ENCODE peak calls at places on chromosomes 3 and 15, in nine cellular contexts. X, Y, G, I, J, Q, L, C and K are unnamed samples.

GRCh38 chr3:168040624-168041208 is 55.0 kb downstream of the GOLIM4 start:
- DNase-seq in C (peak; percentile 34), I (peak; percentile 56), Y (peak; percentile 57), L (no peak), X (peak; percentile 10), G (peak; percentile 74), Q (peak; percentile 26), J (no peak), K (no peak)

GRCh38 chr3:23806322-23807160 is 786 bp downstream of the UBE2E1 start:
- DNase-seq in Q (peak; percentile 50), L (no peak), Y (no peak), J (no peak), X (no peak), I (peak; percentile 9), C (peak; percentile 22), G (no peak), K (peak; percentile 63)

GRCh38 chr3:13078158-13078905 is 5.1 kb upstream of the IQSEC1 start:
- DNase-seq in L (no peak), Y (no peak), C (peak; percentile 73), G (no peak), X (no peak), J (no peak), Q (no peak), I (no peak), K (no peak)

GRCh38 chr3:128152419-128153155 is 694 bp upstream of the EEFSEC start:
- DNase-seq in X (no peak), L (no peak), G (peak; percentile 68), I (peak; percentile 62), J (no peak), Q (no peak), Y (peak; percentile 89), C (no peak), K (no peak)

GRCh38 chr3:72750405-72750922 is 97.8 kb downstream of the SHQ1 start:
- DNase-seq in G (no peak), Q (no peak), Y (no peak), J (no peak), X (no peak), L (no peak), I (no peak), C (no peak), K (no peak)

GRCh38 chr15:69666441-69666882 is 213.8 kb downstream of the RPLP1 start:
- DNase-seq in J (no peak), Y (no peak), C (no peak), L (no peak), X (no peak), I (peak; percentile 65), G (peak; percentile 31), Q (peak; percentile 73), K (peak; percentile 64)

GRCh38 chr3:185658943-185659342 is 72.8 kb downstream of the SENP2 start:
- DNase-seq in C (no peak), L (no peak), J (no peak), G (no peak), I (no peak), Q (no peak), Y (no peak), X (no peak), K (no peak)

GRCh38 chr3:33006081-33006480 is 54.6 kb downstream of the CCR4 start:
- DNase-seq in I (no peak), Q (no peak), G (no peak), Y (no peak), X (no peak), L (no peak), J (no peak), C (no peak), K (no peak)

GRCh38 chr3:61929631-61930030 is 368.3 kb downstream of the PTPRG start:
- DNase-seq in Q (no peak), G (no peak), Y (no peak), C (no peak), X (no peak), L (no peak), I (no peak), J (no peak), K (no peak)

GRCh38 chr3:185631508-185632206 is 45.6 kb downstream of the SENP2 start:
- DNase-seq in L (no peak), J (no peak), Y (no peak), G (no peak), Q (no peak), X (no peak), C (peak; percentile 25), I (no peak), K (no peak)

GRCh38 chr3:107650788-107651187 is 128.0 kb downstream of the BBX start:
- DNase-seq in L (no peak), X (no peak), Y (no peak), G (no peak), Q (no peak), I (no peak), C (no peak), J (no peak), K (no peak)

GRCh38 chr3:130508970-130509369 is 8.0 kb upstream of the COL6A6 start:
- DNase-seq in L (no peak), J (no peak), Y (no peak), X (no peak), Q (no peak), C (no peak), I (no peak), G (no peak), K (no peak)

GRCh38 chr3:126459763-126460127 is 15.9 kb downstream of the ZXDC start:
- DNase-seq in X (no peak), L (no peak), G (no peak), J (no peak), C (no peak), Y (no peak), Q (no peak), I (no peak), K (no peak)

GRCh38 chr3:123105201-123106189 is 38.7 kb downstream of the PDIA5 start:
- DNase-seq in Q (peak; percentile 70), G (no peak), C (no peak), I (no peak), J (peak; percentile 33), L (no peak), X (no peak), Y (no peak), K (peak; percentile 64)

GRCh38 chr15:57752426-57752825 is 45.9 kb downstream of the POLR2M start:
- DNase-seq in Q (no peak), L (no peak), J (no peak), I (no peak), C (no peak), Y (no peak), X (no peak), G (no peak), K (no peak)
- TF ChIP-seq CTCF in Q (no peak), L (no peak), J (no peak), I (peak; percentile 9), C (no peak), Y (no peak), X (no peak), G (no peak), K (peak; percentile 4)

DNA sequence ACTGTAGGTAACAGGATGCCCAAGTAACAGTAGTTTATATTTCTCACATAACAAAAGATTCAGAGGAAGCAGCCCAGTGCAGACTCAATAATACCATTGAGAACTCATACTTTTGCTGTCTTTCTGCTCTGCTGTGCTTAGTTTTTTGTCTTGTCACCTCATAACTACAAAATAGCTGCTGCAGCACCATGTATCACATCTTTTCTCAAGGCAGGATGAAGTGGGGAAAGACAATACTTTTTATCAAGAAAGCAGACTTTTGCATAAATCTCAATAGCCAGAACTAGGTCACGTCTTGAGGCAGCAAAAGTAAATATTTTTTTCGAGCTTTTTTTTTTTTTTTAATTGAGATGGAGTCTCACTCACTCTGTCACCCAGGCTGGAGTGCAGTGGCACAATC is 39.6 kb upstream of the SYN2 start:
- DNase-seq in J (no peak), Q (no peak), C (no peak), G (no peak), Y (no peak), L (no peak), X (no peak), I (no peak), K (no peak)
- TF ChIP-seq CTCF in J (no peak), Q (no peak), C (no peak), G (no peak), Y (no peak), L (no peak), X (no peak), I (no peak), K (no peak)

GRCh38 chr15:35547775-35548364 is 1.9 kb upstream of the DPH6 start:
- DNase-seq in Y (no peak), G (no peak), L (no peak), J (no peak), I (no peak), Q (no peak), C (no peak), X (no peak), K (no peak)

GRCh38 chr15:35548435-35548834 is 2.5 kb upstream of the DPH6 start:
- DNase-seq in L (no peak), I (peak; percentile 17), J (no peak), C (no peak), G (no peak), X (no peak), Y (no peak), Q (no peak), K (no peak)

GRCh38 chr15:35546581-35547381 is 816 bp upstream of the DPH6 start:
- DNase-seq in I (peak; percentile 12), C (peak; percentile 20), Q (no peak), Y (no peak), G (no peak), L (no peak), J (no peak), X (peak; percentile 8), K (no peak)

GRCh38 chr15:35545825-35546580 is at the start of gene DPH6:
- DNase-seq in I (peak; percentile 86), X (peak; percentile 76), G (peak; percentile 79), J (peak; percentile 46), L (peak; percentile 81), Y (peak; percentile 82), C (peak; percentile 81), Q (peak; percentile 78), K (peak; percentile 79)

DNA sequence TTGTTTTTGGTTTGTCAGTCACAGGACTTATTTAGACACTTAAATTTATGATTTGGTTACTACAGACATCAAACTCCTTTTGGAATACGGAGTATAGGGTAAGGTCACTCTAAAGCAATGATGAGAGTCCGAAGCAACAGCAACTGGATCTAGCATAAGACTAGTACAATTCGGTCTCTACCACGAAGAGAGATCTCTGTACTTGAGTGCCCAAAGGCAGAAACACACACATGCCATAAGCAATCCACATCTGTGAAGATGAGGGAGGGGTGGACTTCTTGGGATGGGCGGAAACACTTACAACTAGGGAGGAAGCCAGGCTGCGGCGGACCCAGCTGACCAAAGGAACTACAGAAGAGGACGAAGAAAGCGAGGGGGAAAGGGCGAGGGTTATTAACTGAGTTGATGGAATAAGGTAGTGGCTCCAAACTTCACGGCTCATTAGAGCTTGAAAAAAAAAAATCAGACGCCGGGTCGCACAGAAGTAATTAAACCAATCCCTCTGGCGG is 595 bp downstream of the DPH6 start:
- DNase-seq in G (peak; percentile 60), X (peak; percentile 50), J (peak; percentile 16), L (peak; percentile 31), I (peak; percentile 72), C (peak; percentile 44), Y (peak; percentile 55), Q (peak; percentile 13), K (peak; percentile 7)
- TF ChIP-seq CTCF in G (no peak), X (no peak), J (no peak), L (no peak), I (no peak), C (no peak), Y (no peak), Q (no peak), K (no peak)

DNA sequence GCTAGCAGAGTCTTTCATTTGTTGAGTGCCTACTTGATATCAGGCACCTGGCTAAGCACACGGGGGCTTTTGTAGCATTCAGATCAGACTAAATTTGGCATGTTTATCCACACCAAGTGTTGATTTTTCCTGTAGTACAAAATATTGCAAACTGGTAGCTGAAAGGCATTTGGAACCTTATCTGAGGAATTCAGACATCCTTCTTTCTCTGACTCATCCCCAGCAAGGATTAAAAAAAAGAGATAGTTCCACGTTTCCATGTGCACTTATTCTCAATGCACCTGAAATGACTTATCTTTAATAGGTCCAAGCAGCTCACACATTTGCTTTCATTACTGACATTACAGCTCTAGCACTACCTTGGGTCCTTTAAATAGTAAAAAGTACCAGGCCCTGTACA is 786.0 kb upstream of the GRM7 start:
- DNase-seq in X (no peak), I (no peak), Y (no peak), C (no peak), L (no peak), J (no peak), Q (no peak), G (no peak), K (no peak)
- TF ChIP-seq CTCF in X (no peak), I (no peak), Y (no peak), C (no peak), L (no peak), J (no peak), Q (no peak), G (no peak), K (no peak)